ENCODE peak calls at places on chromosomes 12 and 14, in six cellular contexts. One of them, this sample, is unnamed.
A peak's percentile ranks its signal among the peaks of the same experiment; 100 is the strongest.

GRCh38 chr12:62305778-62306177 is 45.6 kb downstream of the USP15 start:
- DNase-seq in left cardiac atrium: no peak
- DNase-seq in MG63: no peak
- DNase-seq in activated T-helper 1 cell treated with Interleukin-2 at 50 U/mL for 16 hours: no peak
- DNase-seq in B cell: no peak
- DNase-seq in lower lobe of right lung: no peak
- DNase-seq in this sample: no peak

GRCh38 chr14:48127674-48128073 is 452.3 kb upstream of the MDGA2 start:
- DNase-seq in MG63: no peak
- DNase-seq in left cardiac atrium: no peak
- DNase-seq in lower lobe of right lung: no peak
- DNase-seq in activated T-helper 1 cell treated with Interleukin-2 at 50 U/mL for 16 hours: no peak
- DNase-seq in B cell: no peak
- DNase-seq in this sample: no peak

GRCh38 chr12:15209782-15210181 is 11.4 kb downstream of the RERG start:
- DNase-seq in MG63: peak; percentile 61
- DNase-seq in B cell: no peak
- DNase-seq in left cardiac atrium: no peak
- DNase-seq in activated T-helper 1 cell treated with Interleukin-2 at 50 U/mL for 16 hours: no peak
- DNase-seq in lower lobe of right lung: no peak
- DNase-seq in this sample: no peak

GRCh38 chr14:104885973-104886689 is 21.1 kb downstream of the CEP170B start:
- DNase-seq in lower lobe of right lung: peak; percentile 43
- DNase-seq in activated T-helper 1 cell treated with Interleukin-2 at 50 U/mL for 16 hours: no peak
- DNase-seq in B cell: no peak
- DNase-seq in left cardiac atrium: peak; percentile 13
- DNase-seq in MG63: no peak
- DNase-seq in this sample: no peak

GRCh38 chr14:59511916-59512530 is 27.7 kb downstream of the JKAMP start:
- DNase-seq in B cell: no peak
- DNase-seq in activated T-helper 1 cell treated with Interleukin-2 at 50 U/mL for 16 hours: no peak
- DNase-seq in MG63: no peak
- DNase-seq in left cardiac atrium: no peak
- DNase-seq in lower lobe of right lung: no peak
- DNase-seq in this sample: no peak

GRCh38 chr12:28083816-28084678 is 106.2 kb upstream of the CCDC91 start:
- DNase-seq in B cell: no peak
- DNase-seq in MG63: no peak
- DNase-seq in lower lobe of right lung: no peak
- DNase-seq in left cardiac atrium: no peak
- DNase-seq in activated T-helper 1 cell treated with Interleukin-2 at 50 U/mL for 16 hours: no peak
- DNase-seq in this sample: no peak

GRCh38 chr12:26434299-26434915 is 239.0 kb downstream of the SSPN start:
- DNase-seq in activated T-helper 1 cell treated with Interleukin-2 at 50 U/mL for 16 hours: no peak
- DNase-seq in MG63: peak; percentile 17
- DNase-seq in left cardiac atrium: no peak
- DNase-seq in lower lobe of right lung: no peak
- DNase-seq in B cell: peak; percentile 48
- DNase-seq in this sample: no peak

GRCh38 chr14:103593577-103593976 is 30.8 kb downstream of the COA8 start:
- DNase-seq in lower lobe of right lung: no peak
- DNase-seq in B cell: no peak
- DNase-seq in left cardiac atrium: no peak
- DNase-seq in activated T-helper 1 cell treated with Interleukin-2 at 50 U/mL for 16 hours: no peak
- DNase-seq in MG63: no peak
- DNase-seq in this sample: no peak

GRCh38 chr12:114625294-114625851 is 58.6 kb downstream of the TBX3 start:
- DNase-seq in lower lobe of right lung: no peak
- DNase-seq in left cardiac atrium: peak; percentile 43
- DNase-seq in MG63: peak; percentile 70
- DNase-seq in activated T-helper 1 cell treated with Interleukin-2 at 50 U/mL for 16 hours: no peak
- DNase-seq in B cell: no peak
- DNase-seq in this sample: peak; percentile 73

GRCh38 chr14:105076805-105077648 is 11.8 kb upstream of the GPR132 start:
- DNase-seq in activated T-helper 1 cell treated with Interleukin-2 at 50 U/mL for 16 hours: no peak
- DNase-seq in B cell: no peak
- DNase-seq in lower lobe of right lung: no peak
- DNase-seq in MG63: no peak
- DNase-seq in left cardiac atrium: no peak
- DNase-seq in this sample: no peak

GRCh38 chr12:109423392-109423791 is 53.7 kb downstream of the KCTD10 start:
- DNase-seq in lower lobe of right lung: no peak
- DNase-seq in MG63: no peak
- DNase-seq in B cell: no peak
- DNase-seq in activated T-helper 1 cell treated with Interleukin-2 at 50 U/mL for 16 hours: no peak
- DNase-seq in left cardiac atrium: no peak
- DNase-seq in this sample: no peak

GRCh38 chr14:77000340-77001235 is 27.9 kb downstream of the IRF2BPL start:
- DNase-seq in MG63: no peak
- DNase-seq in activated T-helper 1 cell treated with Interleukin-2 at 50 U/mL for 16 hours: no peak
- DNase-seq in lower lobe of right lung: no peak
- DNase-seq in left cardiac atrium: peak; percentile 48
- DNase-seq in B cell: peak; percentile 52
- DNase-seq in this sample: peak; percentile 72

GRCh38 chr12:15726029-15726756 is 63.0 kb downstream of the EPS8 start:
- DNase-seq in lower lobe of right lung: no peak
- DNase-seq in left cardiac atrium: no peak
- DNase-seq in activated T-helper 1 cell treated with Interleukin-2 at 50 U/mL for 16 hours: no peak
- DNase-seq in MG63: no peak
- DNase-seq in B cell: no peak
- DNase-seq in this sample: no peak

GRCh38 chr14:50647753-50648152 is 20.4 kb downstream of the SAV1 start:
- DNase-seq in B cell: no peak
- DNase-seq in MG63: no peak
- DNase-seq in lower lobe of right lung: no peak
- DNase-seq in activated T-helper 1 cell treated with Interleukin-2 at 50 U/mL for 16 hours: no peak
- DNase-seq in left cardiac atrium: no peak
- DNase-seq in this sample: no peak

This sample was measured in prostate gland.